ENCODE peak calls at places on chromosome 11, in ten cellular contexts. Y is pancreas; J is stimulated activated CD4-positive, alpha-beta T cell treated with anti-CD3 and anti-CD28 coated beads, Interleukin-4, amount 100 ng/mL, for 1 hour; L is AG10803; Q is HTR-8/SVneo; I is fibroblast of pulmonary artery; K is pulmonary artery endothelial cell; V is activated CD4-positive, alpha-beta T cell treated with anti-CD3 and anti-CD28 coated beads for 24 hours; T is bronchial epithelial cell; W is NCI-H2029. B is an unnamed sample.

GRCh38 chr11:112997829-112998228 is 36.6 kb downstream of the NCAM1 start:
- DNase-seq in L (no peak), T (no peak), W (no peak), Q (no peak), K (no peak), I (no peak), J (no peak), V (no peak), Y (no peak), B (no peak)

GRCh38 chr11:47248304-47248663 is 330 bp downstream of the ACP2 start:
- DNase-seq in Y (no peak), K (no peak), L (peak), T (no peak), W (no peak), I (peak), J (no peak), V (no peak), Q (no peak), B (no peak)

GRCh38 chr11:17563248-17563647 is 16.2 kb downstream of the OTOG start:
- DNase-seq in V (no peak), Q (peak), T (peak), W (peak), I (no peak), L (no peak), J (no peak), Y (no peak), K (no peak), B (peak)

GRCh38 chr11:45930031-45930794 is 7.8 kb downstream of the LARGE2 start:
- DNase-seq in Q (no peak), V (no peak), K (no peak), J (no peak), Y (peak), T (peak), L (no peak), W (peak), I (no peak), B (no peak)

GRCh38 chr11:126815111-126815510 is 185.5 kb downstream of the KIRREL3 start:
- DNase-seq in V (no peak), K (no peak), L (peak), Y (no peak), T (no peak), J (no peak), W (no peak), I (no peak), Q (no peak), B (no peak)

GRCh38 chr11:6742260-6742659 is 29.5 kb downstream of the OR2AG2 start:
- DNase-seq in L (no peak), J (no peak), Q (no peak), K (no peak), T (no peak), Y (no peak), W (no peak), I (no peak), V (no peak), B (no peak)

GRCh38 chr11:125959511-125959910 is 13.7 kb downstream of the VSIG10L2 start:
- DNase-seq in Q (no peak), L (no peak), I (no peak), W (peak), V (no peak), T (no peak), K (no peak), J (no peak), Y (no peak), B (no peak)

GRCh38 chr11:115717215-115717584 is 213.0 kb upstream of the CADM1 start:
- DNase-seq in Q (no peak), K (no peak), L (no peak), V (no peak), J (no peak), I (no peak), Y (no peak), W (no peak), T (no peak), B (no peak)

GRCh38 chr11:62542111-62542745 is 4.4 kb downstream of the AHNAK start:
- DNase-seq in L (no peak), I (no peak), K (no peak), Q (no peak), W (peak), J (no peak), V (no peak), T (no peak), Y (no peak), B (no peak)

GRCh38 chr11:14500181-14500651 is 605 bp upstream of the COPB1 start:
- DNase-seq in Q (peak), I (peak), W (peak), K (no peak), Y (no peak), J (peak), V (no peak), L (peak), T (peak), B (peak)

GRCh38 chr11:123443851-123444623 is 14.0 kb downstream of the GRAMD1B start:
- DNase-seq in I (no peak), W (no peak), T (no peak), V (no peak), K (no peak), L (no peak), J (no peak), Y (no peak), Q (no peak), B (no peak)

GRCh38 chr11:17601206-17602075 is 54.4 kb downstream of the OTOG start:
- DNase-seq in W (no peak), K (no peak), L (no peak), Q (peak), I (no peak), V (no peak), J (no peak), T (no peak), Y (no peak), B (no peak)

GRCh38 chr11:110830344-110831141 is 118.3 kb upstream of the ARHGAP20 start:
- DNase-seq in K (no peak), J (no peak), V (no peak), Y (no peak), I (no peak), Q (no peak), L (peak), T (peak), W (no peak), B (no peak)

GRCh38 chr11:62543680-62544444 is 2.7 kb downstream of the AHNAK start:
- DNase-seq in Y (peak), J (no peak), W (no peak), I (no peak), Q (no peak), L (no peak), T (peak), V (no peak), K (no peak), B (no peak)

GRCh38 chr11:134537296-134537695 is 125.3 kb upstream of the B3GAT1 start:
- DNase-seq in T (no peak), L (no peak), W (no peak), V (no peak), J (no peak), I (no peak), Q (no peak), Y (no peak), K (no peak), B (no peak)

GRCh38 chr11:104964247-104964646 is 4.1 kb downstream of the CASP4 start:
- DNase-seq in Y (no peak), K (no peak), L (no peak), Q (no peak), V (no peak), I (no peak), W (no peak), T (no peak), J (no peak), B (no peak)

GRCh38 chr11:108906329-108906728 is 241.5 kb downstream of the DDX10 start:
- DNase-seq in J (no peak), Y (no peak), V (no peak), W (no peak), I (peak), K (peak), L (peak), T (peak), Q (peak), B (peak)

GRCh38 chr11:57347336-57347735 is 9.2 kb downstream of the P2RX3 start:
- DNase-seq in W (no peak), L (no peak), V (no peak), Q (no peak), Y (no peak), K (no peak), T (no peak), J (no peak), I (no peak), B (no peak)

GRCh38 chr11:120467627-120468026 is 43.9 kb upstream of the GRIK4 start:
- DNase-seq in J (no peak), Q (peak), K (no peak), T (no peak), W (no peak), Y (no peak), I (peak), L (no peak), V (no peak), B (peak)

GRCh38 chr11:117281159-117281558 is 10.0 kb upstream of the BACE1-AS start:
- DNase-seq in Y (no peak), W (no peak), J (no peak), T (peak), V (no peak), L (peak), K (peak), Q (peak), I (peak), B (peak)

GRCh38 chr11:78975081-78975480 is 400.4 kb upstream of the NARS2 start:
- DNase-seq in K (no peak), Q (no peak), J (no peak), I (no peak), Y (no peak), T (no peak), V (no peak), L (no peak), W (no peak), B (no peak)

GRCh38 chr11:99277281-99277680 is 256.5 kb downstream of the CNTN5 start:
- DNase-seq in V (no peak), I (no peak), J (no peak), Q (no peak), T (peak), Y (no peak), K (no peak), L (no peak), W (no peak), B (peak)

GRCh38 chr11:19162946-19163345 is 38.8 kb downstream of the CSRP3 start:
- DNase-seq in K (no peak), J (no peak), I (no peak), T (no peak), V (no peak), L (no peak), Q (no peak), Y (no peak), W (no peak), B (no peak)

GRCh38 chr11:112655386-112655785 is 305.8 kb upstream of the NCAM1 start:
- DNase-seq in W (no peak), Q (no peak), I (peak), L (peak), K (no peak), J (no peak), V (no peak), T (no peak), Y (no peak), B (no peak)

GRCh38 chr11:69480547-69481392 is 693 bp upstream of the LINC01488 start:
- DNase-seq in T (no peak), K (no peak), Y (peak), J (no peak), L (no peak), I (peak), W (no peak), Q (no peak), V (no peak), B (no peak)

GRCh38 chr11:70466154-70466553 is 67.8 kb downstream of the CTTN start:
- DNase-seq in I (no peak), Q (no peak), J (no peak), Y (no peak), K (no peak), V (no peak), T (peak), W (no peak), L (no peak), B (no peak)